ENCODE peak calls at places on chromosomes 5 and 9, in six cellular contexts. F is activated gamma-delta T cell treated with Interleukin-2 at 50 U/mL for 16 hours, T is T-helper 17 cell, U is left kidney, K is NCI-H1092 treated with DMSO at 0.1 percent for 48 hours, G is DND-41. M is an unnamed sample.

GRCh38 chr5:61332891-61333350 is 863 bp downstream of the ZSWIM6 start:
- DNase-seq in K (no peak), U (peak), F (peak), T (peak), G (no peak), M (no peak)

GRCh38 chr9:133980864-133981588 is 11.1 kb downstream of the VAV2 start:
- DNase-seq in G (no peak), U (no peak), F (no peak), T (no peak), K (no peak), M (no peak)

GRCh38 chr5:579211-579610 is 32.9 kb upstream of the CEP72 start:
- DNase-seq in U (no peak), F (no peak), T (no peak), K (no peak), G (no peak), M (no peak)

GRCh38 chr5:110159202-110159601 is 469.5 kb downstream of the MAN2A1 start:
- DNase-seq in U (no peak), K (no peak), G (no peak), F (no peak), T (no peak), M (no peak)

GRCh38 chr5:15499528-15500325 is at the start of gene FBXL7:
- DNase-seq in K (no peak), T (no peak), F (no peak), G (peak), U (peak), M (no peak)

GRCh38 chr5:142186821-142187594 is 78.4 kb downstream of the NDFIP1 start:
- DNase-seq in F (peak), T (no peak), G (no peak), U (peak), K (no peak), M (no peak)

GRCh38 chr5:41527201-41527779 is 16.9 kb upstream of the PLCXD3 start:
- DNase-seq in F (no peak), T (no peak), G (no peak), K (no peak), U (no peak), M (no peak)

GRCh38 chr9:16524078-16524477 is 346.4 kb downstream of the BNC2 start:
- DNase-seq in G (no peak), T (no peak), K (no peak), F (no peak), U (no peak), M (no peak)

GRCh38 chr5:120873083-120873482 is 409.0 kb downstream of the PRR16 start:
- DNase-seq in F (no peak), U (no peak), K (no peak), T (no peak), G (no peak), M (no peak)

GRCh38 chr9:100492952-100493351 is 20.0 kb downstream of the TMEFF1 start:
- DNase-seq in G (no peak), F (no peak), U (no peak), T (no peak), K (no peak), M (no peak)

GRCh38 chr9:3828495-3828894 is 302.7 kb upstream of the RFX3 start:
- DNase-seq in K (no peak), U (no peak), T (no peak), G (no peak), F (no peak), M (no peak)

GRCh38 chr9:88808019-88808656 is 183.1 kb upstream of the S1PR3 start:
- DNase-seq in F (no peak), K (no peak), G (no peak), T (no peak), U (no peak), M (no peak)

GRCh38 chr9:106878943-106879916 is 16.3 kb downstream of the ZNF462 start:
- DNase-seq in G (no peak), T (no peak), K (peak), F (no peak), U (peak), M (no peak)

GRCh38 chr5:35188041-35188457 is 42.2 kb downstream of the PRLR start:
- DNase-seq in K (no peak), T (no peak), G (no peak), U (no peak), F (no peak), M (no peak)

GRCh38 chr9:97751510-97751909 is 54.4 kb upstream of the XPA start:
- DNase-seq in G (no peak), F (no peak), U (no peak), T (no peak), K (no peak), M (no peak)